ENCODE peak calls at places on chromosomes 11 and 22, in seven cellular contexts. Y is HepG2, H is Panc1, V is HCT116, J is SK-N-SH, Z is GM12878, O is K562. C is an unnamed sample.

GRCh38 chr22:24595863-24596262 is 3.0 kb upstream of the LRRC75B start:
- DNase-seq in Y (no peak), H (no peak), V (no peak), J (no peak), Z (no peak), O (no peak), C (no peak)

GRCh38 chr11:35288817-35289541 is 130.4 kb downstream of the SLC1A2 start:
- DNase-seq in J (no peak), Z (no peak), H (no peak), O (no peak), V (no peak), Y (no peak), C (no peak)

GRCh38 chr11:40129276-40129675 is 1330.2 kb downstream of the LRRC4C start:
- DNase-seq in H (no peak), Y (no peak), V (no peak), Z (no peak), J (peak; percentile 12), O (no peak), C (no peak)

GRCh38 chr11:63609971-63610580 is 4.2 kb downstream of the PLAAT3 start:
- DNase-seq in Z (no peak), J (no peak), Y (no peak), V (no peak), O (no peak), H (no peak), C (no peak)

GRCh38 chr11:9512370-9513019 is 51.7 kb downstream of the ZNF143 start:
- DNase-seq in Z (no peak), J (no peak), O (no peak), Y (peak; percentile 28), H (no peak), V (no peak), C (no peak)

GRCh38 chr11:69915501-69916250 is 96.5 kb upstream of the FGF3 start:
- DNase-seq in O (peak; percentile 79), H (no peak), Y (peak; percentile 41), Z (no peak), V (peak; percentile 60), J (peak; percentile 87), C (no peak)

GRCh38 chr22:22745225-22746060 is 101.0 kb downstream of the GGTLC2 start:
- DNase-seq in V (no peak), Z (no peak), J (peak; percentile 28), H (no peak), Y (peak; percentile 5), O (peak; percentile 90), C (no peak)

GRCh38 chr11:120613264-120614226 is 102.0 kb downstream of the GRIK4 start:
- DNase-seq in V (no peak), Y (no peak), H (no peak), J (no peak), O (no peak), Z (peak; percentile 83), C (no peak)

GRCh38 chr22:24177045-24177444 is 4.2 kb upstream of the SUSD2 start:
- DNase-seq in H (no peak), O (no peak), V (no peak), J (no peak), Y (no peak), Z (no peak), C (no peak)

GRCh38 chr11:116656011-116656410 is 116.8 kb downstream of the BUD13 start:
- DNase-seq in O (no peak), Z (no peak), H (no peak), J (no peak), V (no peak), Y (no peak), C (no peak)

GRCh38 chr11:66877585-66877984 is 20.7 kb downstream of the LRFN4 start:
- DNase-seq in J (no peak), Z (no peak), O (no peak), H (no peak), V (no peak), Y (no peak), C (no peak)

GRCh38 chr22:36612458-36612857 is 83.5 kb upstream of the EIF3D start:
- DNase-seq in Z (no peak), J (no peak), H (no peak), Y (no peak), O (no peak), V (no peak), C (no peak)

GRCh38 chr22:39454385-39454871 is 2.4 kb upstream of the MGAT3 start:
- DNase-seq in Y (no peak), Z (no peak), H (no peak), V (no peak), J (no peak), O (peak; percentile 21), C (no peak)

GRCh38 chr22:20205964-20206708 is 55.3 kb upstream of the CCDC188 start:
- DNase-seq in H (peak; percentile 5), O (peak; percentile 99), Z (peak; percentile 54), V (peak; percentile 75), J (no peak), Y (peak; percentile 37), C (no peak)

GRCh38 chr11:8690374-8691342 is 8.1 kb downstream of the RPL27A start:
- DNase-seq in H (no peak), V (no peak), Y (no peak), J (no peak), Z (no peak), O (no peak), C (no peak)

GRCh38 chr11:31199403-31199802 is 170.1 kb downstream of the DCDC1 start:
- DNase-seq in Z (no peak), J (no peak), H (no peak), O (no peak), Y (no peak), V (no peak), C (no peak)

GRCh38 chr11:85582111-85582510 is 45.0 kb downstream of the DLG2 start:
- DNase-seq in V (no peak), Y (no peak), J (no peak), H (no peak), Z (no peak), O (no peak), C (no peak)

GRCh38 chr11:14898286-14899086 is 6.5 kb upstream of the CYP2R1 start:
- DNase-seq in O (no peak), J (no peak), H (no peak), V (no peak), Z (no peak), Y (no peak), C (no peak)
- TF ChIP-seq SIN3A in O (no peak), J (no peak), H (no peak), V (no peak), Z (no peak), Y (no peak), C (no peak)

DNA sequence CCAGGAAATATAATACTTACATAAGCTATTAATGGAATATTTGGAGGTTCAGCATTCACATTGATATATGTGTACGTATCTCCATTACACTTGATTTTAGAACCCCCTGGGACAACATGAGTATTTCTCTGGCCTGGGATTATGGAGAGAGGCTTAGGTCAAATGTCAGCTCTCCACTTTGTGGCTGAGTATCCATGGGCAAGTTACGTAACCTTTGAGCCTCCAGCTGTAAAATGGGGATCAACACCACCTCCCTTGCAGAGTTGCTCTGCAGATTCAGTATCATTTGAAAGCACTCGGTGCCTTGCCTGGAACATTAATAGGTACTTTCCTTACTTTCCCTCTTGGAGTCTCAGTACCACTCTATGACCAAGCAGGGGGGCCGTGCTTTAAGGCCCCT is 33.2 kb downstream of the C22orf31 start:
- DNase-seq in Z (no peak), H (no peak), O (no peak), Y (no peak), J (no peak), V (no peak), C (no peak)
- TF ChIP-seq SIN3A in Z (no peak), H (no peak), O (no peak), Y (no peak), J (no peak), V (no peak), C (no peak)

GRCh38 chr11:84105148-84105547 is 819.0 kb upstream of the CCDC90B start:
- DNase-seq in V (no peak), H (no peak), J (no peak), O (no peak), Z (no peak), Y (no peak), C (no peak)

GRCh38 chr11:84097186-84097585 is 811.0 kb upstream of the CCDC90B start:
- DNase-seq in O (no peak), H (no peak), Z (no peak), Y (no peak), V (no peak), J (no peak), C (no peak)

GRCh38 chr11:84106560-84106959 is 820.4 kb upstream of the CCDC90B start:
- DNase-seq in Y (peak; percentile 1), Z (no peak), V (no peak), H (no peak), O (no peak), J (no peak), C (no peak)

DNA sequence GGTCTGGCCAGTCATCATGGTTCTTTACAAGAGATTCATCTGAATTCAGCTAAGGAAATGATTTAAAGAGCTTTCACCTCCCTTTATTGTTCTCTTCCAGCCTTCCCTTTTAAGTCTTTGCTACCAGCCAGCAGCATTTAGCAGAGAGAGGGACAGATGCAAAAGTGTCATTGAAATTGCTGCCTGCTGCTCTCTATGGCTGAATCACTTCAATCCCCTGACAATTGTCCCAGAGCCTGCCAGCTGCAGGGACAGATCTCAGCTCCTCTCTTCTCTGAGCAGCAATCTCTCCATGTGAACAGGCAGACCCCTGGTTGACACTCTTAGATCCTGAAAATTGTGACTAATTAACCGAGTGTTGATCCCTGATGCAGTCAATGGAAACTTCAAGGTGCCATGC is 816.9 kb upstream of the CCDC90B start:
- DNase-seq in Z (no peak), Y (no peak), V (no peak), H (no peak), O (no peak), J (no peak), C (no peak)
- TF ChIP-seq SIN3A in Z (no peak), Y (no peak), V (no peak), H (no peak), O (no peak), J (no peak), C (no peak)

DNA sequence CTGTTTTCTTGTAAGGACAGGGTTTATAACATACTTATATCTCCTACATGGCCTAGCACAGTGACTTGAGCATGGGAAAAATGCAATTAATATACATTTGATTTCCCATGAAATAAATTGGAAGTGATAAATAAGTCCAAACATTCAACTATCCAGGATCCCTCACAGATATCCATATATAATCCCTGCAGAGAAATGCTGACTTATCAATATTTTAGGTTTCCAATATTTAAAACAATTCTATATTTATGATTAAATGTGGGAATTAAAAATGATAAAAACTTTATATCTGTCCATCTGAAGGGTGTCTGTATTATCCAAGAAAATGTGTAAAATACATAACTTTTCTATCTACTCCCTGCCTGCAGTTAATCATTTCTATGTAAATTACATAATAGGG is 6.3 kb downstream of the OR10A4 start:
- DNase-seq in Y (no peak), O (no peak), J (no peak), Z (no peak), V (no peak), H (no peak), C (no peak)
- TF ChIP-seq SIN3A in Y (no peak), O (no peak), J (no peak), Z (no peak), V (no peak), H (no peak), C (no peak)